ENCODE peak calls at places on chromosomes 13 and 19, in ten cellular contexts. One of them, this sample, is unnamed.

GRCh38 chr13:102825921-102826706 is 19.7 kb upstream of the ERCC5 start:
- DNase-seq in endothelial cell of umbilical vein: peak
- DNase-seq in RWPE2: no peak
- DNase-seq in AG04450: peak
- DNase-seq in OCI-LY7: no peak
- DNase-seq in astrocyte: peak
- DNase-seq in cardiac fibroblast: peak
- DNase-seq in tibial nerve: no peak
- DNase-seq in upper lobe of right lung: no peak
- DNase-seq in neural progenitor cell: no peak
- DNase-seq in this sample: no peak

GRCh38 chr19:1911995-1912394 is 6.8 kb downstream of the ADAT3 start:
- DNase-seq in tibial nerve: no peak
- DNase-seq in OCI-LY7: no peak
- DNase-seq in astrocyte: no peak
- DNase-seq in RWPE2: no peak
- DNase-seq in cardiac fibroblast: no peak
- DNase-seq in neural progenitor cell: no peak
- DNase-seq in endothelial cell of umbilical vein: no peak
- DNase-seq in AG04450: no peak
- DNase-seq in upper lobe of right lung: no peak
- DNase-seq in this sample: no peak

GRCh38 chr13:107441279-107441678 is 774.1 kb downstream of the LIG4 start:
- DNase-seq in neural progenitor cell: no peak
- DNase-seq in astrocyte: peak
- DNase-seq in cardiac fibroblast: peak
- DNase-seq in tibial nerve: no peak
- DNase-seq in AG04450: peak
- DNase-seq in OCI-LY7: no peak
- DNase-seq in RWPE2: no peak
- DNase-seq in endothelial cell of umbilical vein: no peak
- DNase-seq in upper lobe of right lung: no peak
- DNase-seq in this sample: no peak

GRCh38 chr13:66879971-66880370 is 350.2 kb downstream of the PCDH9 start:
- DNase-seq in tibial nerve: no peak
- DNase-seq in neural progenitor cell: no peak
- DNase-seq in cardiac fibroblast: no peak
- DNase-seq in AG04450: no peak
- DNase-seq in endothelial cell of umbilical vein: no peak
- DNase-seq in OCI-LY7: no peak
- DNase-seq in astrocyte: no peak
- DNase-seq in upper lobe of right lung: no peak
- DNase-seq in RWPE2: no peak
- DNase-seq in this sample: no peak

GRCh38 chr13:68234278-68234677 is 1004.1 kb upstream of the PCDH9 start:
- DNase-seq in endothelial cell of umbilical vein: peak
- DNase-seq in AG04450: no peak
- DNase-seq in OCI-LY7: no peak
- DNase-seq in neural progenitor cell: peak
- DNase-seq in upper lobe of right lung: no peak
- DNase-seq in tibial nerve: no peak
- DNase-seq in astrocyte: peak
- DNase-seq in RWPE2: no peak
- DNase-seq in cardiac fibroblast: no peak
- DNase-seq in this sample: no peak

GRCh38 chr13:80359459-80360297 is 18.8 kb upstream of the SPRY2 start:
- DNase-seq in cardiac fibroblast: peak
- DNase-seq in AG04450: no peak
- DNase-seq in endothelial cell of umbilical vein: peak
- DNase-seq in astrocyte: peak
- DNase-seq in tibial nerve: no peak
- DNase-seq in neural progenitor cell: peak
- DNase-seq in upper lobe of right lung: no peak
- DNase-seq in OCI-LY7: no peak
- DNase-seq in RWPE2: no peak
- DNase-seq in this sample: no peak

GRCh38 chr13:91375119-91375729 is 23.2 kb upstream of the GPC5 start:
- DNase-seq in RWPE2: no peak
- DNase-seq in astrocyte: no peak
- DNase-seq in AG04450: no peak
- DNase-seq in cardiac fibroblast: peak
- DNase-seq in endothelial cell of umbilical vein: no peak
- DNase-seq in upper lobe of right lung: no peak
- DNase-seq in neural progenitor cell: no peak
- DNase-seq in tibial nerve: no peak
- DNase-seq in OCI-LY7: peak
- DNase-seq in this sample: peak

GRCh38 chr19:10007811-10008211 is 2.5 kb downstream of the COL5A3 start:
- DNase-seq in OCI-LY7: no peak
- DNase-seq in endothelial cell of umbilical vein: no peak
- DNase-seq in upper lobe of right lung: no peak
- DNase-seq in cardiac fibroblast: peak
- DNase-seq in AG04450: no peak
- DNase-seq in RWPE2: no peak
- DNase-seq in tibial nerve: no peak
- DNase-seq in neural progenitor cell: no peak
- DNase-seq in astrocyte: peak
- DNase-seq in this sample: no peak

GRCh38 chr19:51142119-51142518 is at the start of gene SIGLEC7:
- DNase-seq in AG04450: no peak
- DNase-seq in astrocyte: no peak
- DNase-seq in tibial nerve: no peak
- DNase-seq in cardiac fibroblast: no peak
- DNase-seq in endothelial cell of umbilical vein: no peak
- DNase-seq in neural progenitor cell: no peak
- DNase-seq in RWPE2: no peak
- DNase-seq in OCI-LY7: no peak
- DNase-seq in upper lobe of right lung: no peak
- DNase-seq in this sample: no peak

GRCh38 chr19:1601613-1602064 is 3.6 kb downstream of the UQCR11 start:
- DNase-seq in AG04450: no peak
- DNase-seq in OCI-LY7: no peak
- DNase-seq in neural progenitor cell: no peak
- DNase-seq in RWPE2: no peak
- DNase-seq in tibial nerve: no peak
- DNase-seq in astrocyte: no peak
- DNase-seq in cardiac fibroblast: no peak
- DNase-seq in upper lobe of right lung: no peak
- DNase-seq in endothelial cell of umbilical vein: no peak
- DNase-seq in this sample: no peak

GRCh38 chr13:108220042-108220441 is 1.9 kb downstream of the ABHD13 start:
- DNase-seq in OCI-LY7: no peak
- DNase-seq in AG04450: no peak
- DNase-seq in RWPE2: no peak
- DNase-seq in tibial nerve: no peak
- DNase-seq in neural progenitor cell: no peak
- DNase-seq in upper lobe of right lung: no peak
- DNase-seq in astrocyte: no peak
- DNase-seq in cardiac fibroblast: no peak
- DNase-seq in endothelial cell of umbilical vein: no peak
- DNase-seq in this sample: peak

DNA sequence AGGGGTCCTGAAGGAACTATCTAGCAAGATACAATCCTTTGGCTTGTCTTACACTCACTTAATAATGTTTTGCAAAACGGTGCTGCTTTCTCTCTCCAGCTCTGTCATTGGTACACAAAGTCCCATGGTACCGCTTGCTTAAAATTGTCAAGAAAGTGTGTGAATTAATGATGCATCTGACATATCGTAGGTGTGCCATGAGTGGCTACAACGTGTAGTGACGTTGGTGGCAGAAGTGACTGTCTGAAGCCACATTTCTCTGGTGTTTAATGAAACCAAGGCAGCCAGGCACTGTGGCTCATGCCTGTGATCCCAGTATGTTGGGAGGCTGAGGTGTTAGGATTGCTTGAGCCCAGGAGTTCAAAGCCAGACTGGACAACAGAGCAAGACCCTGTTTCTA is 2.6 kb downstream of the HSH2D start:
- DNase-seq in tibial nerve: no peak
- DNase-seq in astrocyte: no peak
- DNase-seq in neural progenitor cell: no peak
- DNase-seq in upper lobe of right lung: no peak
- DNase-seq in cardiac fibroblast: no peak
- DNase-seq in AG04450: no peak
- DNase-seq in OCI-LY7: no peak
- DNase-seq in endothelial cell of umbilical vein: no peak
- DNase-seq in RWPE2: no peak
- DNase-seq in this sample: no peak
- H3K4me3 ChIP-seq in tibial nerve: no peak
- H3K4me3 ChIP-seq in astrocyte: no peak
- H3K4me3 ChIP-seq in neural progenitor cell: no peak
- H3K4me3 ChIP-seq in upper lobe of right lung: no peak
- H3K4me3 ChIP-seq in cardiac fibroblast: no peak
- H3K4me3 ChIP-seq in AG04450: no peak
- H3K4me3 ChIP-seq in OCI-LY7: peak
- H3K4me3 ChIP-seq in endothelial cell of umbilical vein: no peak
- H3K4me3 ChIP-seq in RWPE2: no peak
- H3K4me3 ChIP-seq in this sample: peak

GRCh38 chr13:110455941-110456340 is 105.6 kb downstream of the RAB20 start:
- DNase-seq in RWPE2: no peak
- DNase-seq in AG04450: peak
- DNase-seq in cardiac fibroblast: peak
- DNase-seq in neural progenitor cell: peak
- DNase-seq in upper lobe of right lung: peak
- DNase-seq in astrocyte: peak
- DNase-seq in OCI-LY7: peak
- DNase-seq in tibial nerve: peak
- DNase-seq in endothelial cell of umbilical vein: peak
- DNase-seq in this sample: peak

GRCh38 chr13:110458017-110458416 is 103.5 kb downstream of the RAB20 start:
- DNase-seq in upper lobe of right lung: no peak
- DNase-seq in AG04450: no peak
- DNase-seq in endothelial cell of umbilical vein: no peak
- DNase-seq in cardiac fibroblast: no peak
- DNase-seq in tibial nerve: no peak
- DNase-seq in OCI-LY7: no peak
- DNase-seq in RWPE2: no peak
- DNase-seq in astrocyte: no peak
- DNase-seq in neural progenitor cell: no peak
- DNase-seq in this sample: no peak

GRCh38 chr13:110458594-110459365 is 102.7 kb downstream of the RAB20 start:
- DNase-seq in endothelial cell of umbilical vein: no peak
- DNase-seq in AG04450: no peak
- DNase-seq in cardiac fibroblast: no peak
- DNase-seq in RWPE2: no peak
- DNase-seq in OCI-LY7: peak
- DNase-seq in astrocyte: no peak
- DNase-seq in tibial nerve: no peak
- DNase-seq in neural progenitor cell: no peak
- DNase-seq in upper lobe of right lung: no peak
- DNase-seq in this sample: no peak

GRCh38 chr13:110456550-110456949 is 105.0 kb downstream of the RAB20 start:
- DNase-seq in endothelial cell of umbilical vein: no peak
- DNase-seq in RWPE2: no peak
- DNase-seq in OCI-LY7: no peak
- DNase-seq in tibial nerve: no peak
- DNase-seq in AG04450: no peak
- DNase-seq in upper lobe of right lung: no peak
- DNase-seq in cardiac fibroblast: no peak
- DNase-seq in neural progenitor cell: no peak
- DNase-seq in astrocyte: no peak
- DNase-seq in this sample: no peak

GRCh38 chr13:110457361-110457760 is 104.2 kb downstream of the RAB20 start:
- DNase-seq in RWPE2: no peak
- DNase-seq in upper lobe of right lung: no peak
- DNase-seq in endothelial cell of umbilical vein: no peak
- DNase-seq in cardiac fibroblast: no peak
- DNase-seq in OCI-LY7: no peak
- DNase-seq in tibial nerve: no peak
- DNase-seq in astrocyte: no peak
- DNase-seq in neural progenitor cell: no peak
- DNase-seq in AG04450: no peak
- DNase-seq in this sample: no peak
- TF ChIP-seq CTCF in RWPE2: no peak
- TF ChIP-seq CTCF in upper lobe of right lung: no peak
- TF ChIP-seq CTCF in endothelial cell of umbilical vein: no peak
- TF ChIP-seq CTCF in cardiac fibroblast: no peak
- TF ChIP-seq CTCF in OCI-LY7: no peak
- TF ChIP-seq CTCF in tibial nerve: no peak
- TF ChIP-seq CTCF in astrocyte: no peak
- TF ChIP-seq CTCF in neural progenitor cell: no peak
- TF ChIP-seq CTCF in AG04450: no peak
- TF ChIP-seq CTCF in this sample: no peak

DNA sequence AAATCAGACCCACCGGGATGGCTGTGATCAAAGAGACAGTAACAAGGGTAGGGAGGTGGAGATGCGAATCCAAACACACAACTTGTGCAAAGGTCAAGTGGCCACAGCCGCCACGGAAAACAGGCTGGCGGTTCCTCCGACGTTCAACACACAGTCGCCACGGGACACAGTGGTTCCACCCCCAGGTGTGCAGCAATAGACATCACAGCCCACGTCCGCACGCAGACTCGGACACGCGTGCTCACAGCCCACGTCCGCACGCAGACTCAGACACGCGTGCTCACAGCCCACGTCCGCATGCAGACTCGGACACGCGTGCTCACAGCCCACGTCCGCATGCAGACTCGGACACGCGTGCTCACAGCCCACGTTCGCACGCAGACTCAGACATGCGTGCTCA is 70.1 kb downstream of the RASA3 start:
- DNase-seq in OCI-LY7: no peak
- DNase-seq in tibial nerve: no peak
- DNase-seq in RWPE2: no peak
- DNase-seq in astrocyte: no peak
- DNase-seq in neural progenitor cell: no peak
- DNase-seq in endothelial cell of umbilical vein: no peak
- DNase-seq in cardiac fibroblast: no peak
- DNase-seq in upper lobe of right lung: no peak
- DNase-seq in AG04450: no peak
- DNase-seq in this sample: no peak
- H3K4me3 ChIP-seq in OCI-LY7: no peak
- H3K4me3 ChIP-seq in tibial nerve: no peak
- H3K4me3 ChIP-seq in RWPE2: no peak
- H3K4me3 ChIP-seq in astrocyte: no peak
- H3K4me3 ChIP-seq in neural progenitor cell: no peak
- H3K4me3 ChIP-seq in endothelial cell of umbilical vein: no peak
- H3K4me3 ChIP-seq in cardiac fibroblast: no peak
- H3K4me3 ChIP-seq in upper lobe of right lung: no peak
- H3K4me3 ChIP-seq in AG04450: no peak
- H3K4me3 ChIP-seq in this sample: no peak

GRCh38 chr19:11659612-11660011 is 62.3 kb downstream of the ZNF627 start:
- DNase-seq in AG04450: no peak
- DNase-seq in RWPE2: no peak
- DNase-seq in astrocyte: no peak
- DNase-seq in OCI-LY7: peak
- DNase-seq in neural progenitor cell: no peak
- DNase-seq in cardiac fibroblast: peak
- DNase-seq in upper lobe of right lung: no peak
- DNase-seq in endothelial cell of umbilical vein: no peak
- DNase-seq in tibial nerve: no peak
- DNase-seq in this sample: no peak
- TF ChIP-seq CTCF in AG04450: peak
- TF ChIP-seq CTCF in RWPE2: peak
- TF ChIP-seq CTCF in astrocyte: peak
- TF ChIP-seq CTCF in OCI-LY7: peak
- TF ChIP-seq CTCF in neural progenitor cell: peak
- TF ChIP-seq CTCF in cardiac fibroblast: peak
- TF ChIP-seq CTCF in upper lobe of right lung: no peak
- TF ChIP-seq CTCF in endothelial cell of umbilical vein: no peak
- TF ChIP-seq CTCF in tibial nerve: peak
- TF ChIP-seq CTCF in this sample: no peak